ENCODE peak calls at places on chromosomes 1 and 21, in eight cellular contexts. One of them, this sample, is unnamed.

GRCh38 chr1:216908116-216908515 is 184.9 kb upstream of the ESRRG start:
- DNase-seq in IMR-90: no peak
- DNase-seq in pancreas: no peak
- DNase-seq in colonic mucosa: no peak
- DNase-seq in thyroid gland: no peak
- DNase-seq in effector memory CD4-positive, alpha-beta T cell: no peak
- DNase-seq in uterus: no peak
- DNase-seq in body of pancreas: no peak
- DNase-seq in this sample: no peak

GRCh38 chr1:175841613-175842234 is 98.3 kb upstream of the TNR start:
- DNase-seq in IMR-90: no peak
- DNase-seq in uterus: no peak
- DNase-seq in pancreas: no peak
- DNase-seq in effector memory CD4-positive, alpha-beta T cell: no peak
- DNase-seq in thyroid gland: no peak
- DNase-seq in colonic mucosa: no peak
- DNase-seq in body of pancreas: no peak
- DNase-seq in this sample: no peak

GRCh38 chr21:35226960-35227741 is 178.0 kb upstream of the RUNX1 start:
- DNase-seq in IMR-90: no peak
- DNase-seq in colonic mucosa: no peak
- DNase-seq in uterus: no peak
- DNase-seq in pancreas: no peak
- DNase-seq in thyroid gland: no peak
- DNase-seq in effector memory CD4-positive, alpha-beta T cell: peak; percentile 37
- DNase-seq in body of pancreas: no peak
- DNase-seq in this sample: no peak

GRCh38 chr1:109466100-109466439 is 276 bp upstream of the SYPL2 start:
- DNase-seq in thyroid gland: no peak
- DNase-seq in pancreas: no peak
- DNase-seq in IMR-90: no peak
- DNase-seq in body of pancreas: no peak
- DNase-seq in effector memory CD4-positive, alpha-beta T cell: no peak
- DNase-seq in uterus: no peak
- DNase-seq in colonic mucosa: no peak
- DNase-seq in this sample: peak; percentile 56

GRCh38 chr1:35377553-35377952 is 109.0 kb downstream of the ZMYM4 start:
- DNase-seq in body of pancreas: no peak
- DNase-seq in uterus: no peak
- DNase-seq in thyroid gland: no peak
- DNase-seq in effector memory CD4-positive, alpha-beta T cell: no peak
- DNase-seq in pancreas: no peak
- DNase-seq in colonic mucosa: no peak
- DNase-seq in IMR-90: peak; percentile 68
- DNase-seq in this sample: peak; percentile 37

GRCh38 chr1:155651861-155652661 is 36.5 kb downstream of the YY1AP1 start:
- DNase-seq in thyroid gland: no peak
- DNase-seq in uterus: no peak
- DNase-seq in colonic mucosa: no peak
- DNase-seq in body of pancreas: no peak
- DNase-seq in effector memory CD4-positive, alpha-beta T cell: no peak
- DNase-seq in IMR-90: no peak
- DNase-seq in pancreas: no peak
- DNase-seq in this sample: no peak

GRCh38 chr1:232473319-232473718 is 156.6 kb downstream of the SIPA1L2 start:
- DNase-seq in effector memory CD4-positive, alpha-beta T cell: no peak
- DNase-seq in body of pancreas: no peak
- DNase-seq in pancreas: no peak
- DNase-seq in uterus: no peak
- DNase-seq in colonic mucosa: no peak
- DNase-seq in IMR-90: peak; percentile 66
- DNase-seq in thyroid gland: no peak
- DNase-seq in this sample: no peak

GRCh38 chr21:37374026-37374425 is 7.5 kb downstream of the DYRK1A start:
- DNase-seq in uterus: no peak
- DNase-seq in effector memory CD4-positive, alpha-beta T cell: no peak
- DNase-seq in thyroid gland: no peak
- DNase-seq in pancreas: no peak
- DNase-seq in colonic mucosa: no peak
- DNase-seq in body of pancreas: no peak
- DNase-seq in IMR-90: peak; percentile 72
- DNase-seq in this sample: no peak

GRCh38 chr1:218462591-218462990 is 117.5 kb downstream of the TGFB2 start:
- DNase-seq in effector memory CD4-positive, alpha-beta T cell: no peak
- DNase-seq in IMR-90: no peak
- DNase-seq in thyroid gland: no peak
- DNase-seq in body of pancreas: no peak
- DNase-seq in colonic mucosa: no peak
- DNase-seq in pancreas: no peak
- DNase-seq in uterus: no peak
- DNase-seq in this sample: no peak

GRCh38 chr1:76124196-76124595 is 49.6 kb downstream of the ST6GALNAC3 start:
- DNase-seq in colonic mucosa: no peak
- DNase-seq in body of pancreas: no peak
- DNase-seq in IMR-90: no peak
- DNase-seq in effector memory CD4-positive, alpha-beta T cell: no peak
- DNase-seq in pancreas: no peak
- DNase-seq in thyroid gland: no peak
- DNase-seq in uterus: no peak
- DNase-seq in this sample: no peak

GRCh38 chr1:1434812-1435093 is 737 bp upstream of the VWA1 start:
- DNase-seq in colonic mucosa: no peak
- DNase-seq in IMR-90: no peak
- DNase-seq in uterus: no peak
- DNase-seq in body of pancreas: no peak
- DNase-seq in effector memory CD4-positive, alpha-beta T cell: no peak
- DNase-seq in pancreas: no peak
- DNase-seq in thyroid gland: no peak
- DNase-seq in this sample: no peak

GRCh38 chr1:21573971-21574458 is 64.8 kb downstream of the ALPL start:
- DNase-seq in effector memory CD4-positive, alpha-beta T cell: no peak
- DNase-seq in thyroid gland: peak; percentile 90
- DNase-seq in IMR-90: peak; percentile 75
- DNase-seq in pancreas: peak; percentile 81
- DNase-seq in uterus: peak; percentile 63
- DNase-seq in colonic mucosa: peak; percentile 59
- DNase-seq in body of pancreas: peak; percentile 82
- DNase-seq in this sample: peak; percentile 89

GRCh38 chr21:17795084-17796036 is 23.8 kb downstream of the C21orf91 start:
- DNase-seq in effector memory CD4-positive, alpha-beta T cell: no peak
- DNase-seq in IMR-90: no peak
- DNase-seq in thyroid gland: no peak
- DNase-seq in uterus: no peak
- DNase-seq in body of pancreas: no peak
- DNase-seq in colonic mucosa: no peak
- DNase-seq in pancreas: no peak
- DNase-seq in this sample: no peak

GRCh38 chr21:17793271-17793670 is 25.9 kb downstream of the C21orf91 start:
- DNase-seq in effector memory CD4-positive, alpha-beta T cell: no peak
- DNase-seq in IMR-90: no peak
- DNase-seq in body of pancreas: no peak
- DNase-seq in colonic mucosa: no peak
- DNase-seq in pancreas: no peak
- DNase-seq in uterus: no peak
- DNase-seq in thyroid gland: no peak
- DNase-seq in this sample: no peak

GRCh38 chr21:17793675-17794123 is 25.5 kb downstream of the C21orf91 start:
- DNase-seq in pancreas: no peak
- DNase-seq in effector memory CD4-positive, alpha-beta T cell: no peak
- DNase-seq in IMR-90: peak; percentile 70
- DNase-seq in thyroid gland: no peak
- DNase-seq in body of pancreas: no peak
- DNase-seq in uterus: no peak
- DNase-seq in colonic mucosa: no peak
- DNase-seq in this sample: no peak

GRCh38 chr21:17796037-17796403 is 23.1 kb downstream of the C21orf91 start:
- DNase-seq in uterus: no peak
- DNase-seq in body of pancreas: no peak
- DNase-seq in thyroid gland: no peak
- DNase-seq in pancreas: no peak
- DNase-seq in colonic mucosa: no peak
- DNase-seq in IMR-90: no peak
- DNase-seq in effector memory CD4-positive, alpha-beta T cell: no peak
- DNase-seq in this sample: no peak

GRCh38 chr21:17794631-17795030 is 24.5 kb downstream of the C21orf91 start:
- DNase-seq in pancreas: no peak
- DNase-seq in thyroid gland: no peak
- DNase-seq in IMR-90: no peak
- DNase-seq in colonic mucosa: no peak
- DNase-seq in body of pancreas: no peak
- DNase-seq in uterus: no peak
- DNase-seq in effector memory CD4-positive, alpha-beta T cell: no peak
- DNase-seq in this sample: no peak
- H3K4me1 ChIP-seq in pancreas: no peaks in the 10 kb centered on the region
- H3K4me1 ChIP-seq in thyroid gland: no peaks in the 10 kb centered on the region
- H3K4me1 ChIP-seq in IMR-90: peaks cover 5% of the 10 kb centered on the region
- H3K4me1 ChIP-seq in colonic mucosa: no peaks in the 10 kb centered on the region
- H3K4me1 ChIP-seq in body of pancreas: no peaks in the 10 kb centered on the region
- H3K4me1 ChIP-seq in uterus: peaks cover 5% of the 10 kb centered on the region
- H3K4me1 ChIP-seq in effector memory CD4-positive, alpha-beta T cell: peaks cover 49% of the 10 kb centered on the region
- H3K4me1 ChIP-seq in this sample: no peaks in the 10 kb centered on the region

DNA sequence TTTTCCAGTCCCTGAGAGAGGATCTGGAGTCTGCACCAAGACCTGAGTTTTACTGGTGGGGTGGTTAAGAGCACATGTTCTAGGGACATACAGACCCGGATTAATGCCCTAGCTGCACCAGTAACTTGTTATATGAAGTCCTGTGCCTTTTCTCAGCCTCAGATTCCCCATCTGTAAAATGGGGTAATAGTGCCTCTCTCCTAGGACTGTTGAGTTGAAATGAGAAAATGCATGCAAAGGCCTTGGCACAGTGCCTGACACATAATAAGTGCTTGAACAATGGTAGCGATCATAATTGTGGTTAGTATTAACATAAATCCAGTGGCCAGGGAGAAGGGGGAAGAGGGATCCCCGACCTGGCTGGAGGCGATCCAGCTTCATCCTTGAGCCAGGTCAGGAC is 12.3 kb downstream of the AHDC1 start:
- DNase-seq in uterus: no peak
- DNase-seq in IMR-90: peak; percentile 38
- DNase-seq in colonic mucosa: no peak
- DNase-seq in pancreas: no peak
- DNase-seq in effector memory CD4-positive, alpha-beta T cell: no peak
- DNase-seq in body of pancreas: no peak
- DNase-seq in thyroid gland: no peak
- DNase-seq in this sample: peak; percentile 46
- H3K4me1 ChIP-seq in uterus: peaks cover 19% of the 10 kb centered on the region
- H3K4me1 ChIP-seq in IMR-90: peaks cover 59% of the 10 kb centered on the region
- H3K4me1 ChIP-seq in colonic mucosa: peaks cover 14% of the 10 kb centered on the region
- H3K4me1 ChIP-seq in pancreas: no peaks in the 10 kb centered on the region
- H3K4me1 ChIP-seq in effector memory CD4-positive, alpha-beta T cell: peaks cover 8% of the 10 kb centered on the region
- H3K4me1 ChIP-seq in body of pancreas: peaks cover 26% of the 10 kb centered on the region
- H3K4me1 ChIP-seq in thyroid gland: peaks cover 75% of the 10 kb centered on the region
- H3K4me1 ChIP-seq in this sample: peaks cover 49% of the 10 kb centered on the region

DNA sequence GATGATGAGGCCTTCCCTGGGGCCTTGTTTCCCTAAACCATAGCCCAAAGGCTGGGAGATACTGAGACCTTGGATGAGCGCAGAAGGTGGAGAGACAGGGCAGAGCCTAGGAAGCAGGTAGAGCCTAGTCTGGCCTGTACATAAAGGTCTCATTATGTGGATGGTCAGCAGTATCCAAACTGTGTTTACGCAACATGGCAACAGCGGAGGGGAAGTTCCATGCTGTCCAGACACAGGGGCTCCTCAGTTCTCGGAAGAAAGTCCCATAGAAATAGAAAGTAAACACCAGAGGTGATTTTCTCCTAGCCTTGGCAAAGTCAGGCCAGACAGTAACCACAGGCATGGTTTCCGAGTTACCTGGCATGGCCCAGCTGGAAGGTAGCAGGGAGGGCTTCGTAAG is 42.1 kb upstream of the MPZL1 start:
- DNase-seq in colonic mucosa: no peak
- DNase-seq in uterus: no peak
- DNase-seq in effector memory CD4-positive, alpha-beta T cell: no peak
- DNase-seq in thyroid gland: no peak
- DNase-seq in body of pancreas: no peak
- DNase-seq in pancreas: no peak
- DNase-seq in IMR-90: no peak
- DNase-seq in this sample: no peak
- H3K4me1 ChIP-seq in colonic mucosa: no peaks in the 10 kb centered on the region
- H3K4me1 ChIP-seq in uterus: no peaks in the 10 kb centered on the region
- H3K4me1 ChIP-seq in effector memory CD4-positive, alpha-beta T cell: peaks cover 3% of the 10 kb centered on the region
- H3K4me1 ChIP-seq in thyroid gland: no peaks in the 10 kb centered on the region
- H3K4me1 ChIP-seq in body of pancreas: no peaks in the 10 kb centered on the region
- H3K4me1 ChIP-seq in pancreas: no peaks in the 10 kb centered on the region
- H3K4me1 ChIP-seq in IMR-90: no peaks in the 10 kb centered on the region
- H3K4me1 ChIP-seq in this sample: no peaks in the 10 kb centered on the region

DNA sequence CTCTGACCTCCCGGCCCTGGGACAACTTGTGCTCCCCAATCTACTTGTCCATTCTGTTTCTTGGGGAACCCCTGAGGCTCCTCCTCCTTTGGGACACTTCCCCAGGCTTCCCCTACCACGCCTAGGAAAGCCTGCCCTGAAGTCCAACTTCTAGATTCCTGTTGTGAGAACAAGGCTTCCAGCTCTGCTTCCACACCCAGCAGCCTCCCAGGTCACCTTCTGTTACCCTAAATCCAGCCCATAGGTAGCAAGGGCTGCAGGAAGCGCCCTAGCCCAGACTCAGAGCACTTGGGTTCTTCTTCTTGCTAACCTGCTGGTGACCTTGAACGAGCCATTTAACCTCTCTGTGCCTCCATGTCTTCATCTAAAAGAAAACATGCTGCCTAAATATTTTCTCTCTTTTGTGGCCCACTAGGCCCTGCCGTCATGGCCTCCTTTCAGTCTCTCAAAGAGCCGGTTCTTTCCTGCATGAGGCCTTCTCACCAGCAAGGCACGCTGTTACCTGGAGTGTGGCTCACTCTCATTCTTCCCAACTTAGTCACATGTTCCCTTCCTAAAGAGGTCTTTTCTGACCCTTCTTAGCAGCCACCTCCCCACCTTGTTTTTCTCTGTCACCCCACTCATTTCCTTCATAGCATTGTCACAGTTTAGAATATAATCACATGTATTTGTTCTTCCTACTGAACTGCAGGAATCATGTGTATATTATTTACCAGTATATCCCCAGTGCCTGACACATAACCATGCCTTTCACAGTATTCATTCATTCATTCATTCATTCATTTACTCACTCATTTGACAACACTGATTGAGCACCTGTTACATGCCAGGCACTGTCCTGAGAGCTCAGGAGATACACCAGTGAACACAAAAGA is 1.4 kb downstream of the CAPN2 start:
- DNase-seq in effector memory CD4-positive, alpha-beta T cell: no peak
- DNase-seq in thyroid gland: peak; percentile 32
- DNase-seq in IMR-90: peak; percentile 26
- DNase-seq in colonic mucosa: peak; percentile 70
- DNase-seq in body of pancreas: no peak
- DNase-seq in uterus: no peak
- DNase-seq in pancreas: no peak
- DNase-seq in this sample: peak; percentile 73
- H3K4me1 ChIP-seq in effector memory CD4-positive, alpha-beta T cell: peaks cover 64% of the 10 kb centered on the region
- H3K4me1 ChIP-seq in thyroid gland: peaks cover 31% of the 10 kb centered on the region
- H3K4me1 ChIP-seq in IMR-90: peaks cover 36% of the 10 kb centered on the region
- H3K4me1 ChIP-seq in colonic mucosa: peaks cover 33% of the 10 kb centered on the region
- H3K4me1 ChIP-seq in body of pancreas: peaks cover 34% of the 10 kb centered on the region
- H3K4me1 ChIP-seq in uterus: no peaks in the 10 kb centered on the region
- H3K4me1 ChIP-seq in pancreas: no peaks in the 10 kb centered on the region
- H3K4me1 ChIP-seq in this sample: peaks cover 57% of the 10 kb centered on the region

DNA sequence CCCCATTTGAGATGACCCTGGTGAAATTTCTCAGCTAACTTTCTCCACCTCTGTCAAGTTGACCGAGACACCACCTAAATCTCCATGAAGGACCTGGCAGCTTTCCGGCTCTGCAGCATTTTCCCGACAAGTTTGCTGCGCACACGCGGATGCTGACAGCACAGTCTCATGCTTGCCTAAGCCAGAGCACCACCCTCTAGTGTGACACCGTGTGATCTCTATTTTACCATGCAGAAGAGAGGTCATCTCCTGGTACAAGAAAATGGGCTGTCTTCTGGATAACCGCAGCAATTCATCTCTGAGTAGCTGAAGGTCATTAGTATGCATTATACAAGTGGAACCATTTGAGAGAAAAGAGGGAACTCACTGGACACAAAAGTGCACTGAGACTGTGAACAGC is 38.9 kb upstream of the H6PD start:
- DNase-seq in uterus: no peak
- DNase-seq in body of pancreas: no peak
- DNase-seq in thyroid gland: no peak
- DNase-seq in effector memory CD4-positive, alpha-beta T cell: no peak
- DNase-seq in IMR-90: no peak
- DNase-seq in pancreas: no peak
- DNase-seq in colonic mucosa: no peak
- DNase-seq in this sample: no peak
- H3K4me1 ChIP-seq in uterus: no peaks in the 10 kb centered on the region
- H3K4me1 ChIP-seq in body of pancreas: peaks cover 9% of the 10 kb centered on the region
- H3K4me1 ChIP-seq in thyroid gland: peaks cover 7% of the 10 kb centered on the region
- H3K4me1 ChIP-seq in effector memory CD4-positive, alpha-beta T cell: no peaks in the 10 kb centered on the region
- H3K4me1 ChIP-seq in IMR-90: peaks cover 25% of the 10 kb centered on the region
- H3K4me1 ChIP-seq in pancreas: no peaks in the 10 kb centered on the region
- H3K4me1 ChIP-seq in colonic mucosa: peaks cover 3% of the 10 kb centered on the region
- H3K4me1 ChIP-seq in this sample: peaks cover 68% of the 10 kb centered on the region